ENCODE peak calls at places on chromosomes 1 and 21, in nine cellular contexts. U, C, N, I, V, B, O, K and T are unnamed samples.

GRCh38 chr1:17630048-17630830 is 90.7 kb downstream of the ARHGEF10L start:
- DNase-seq in U (peak; percentile 89), C (no peak), N (peak; percentile 78), I (peak; percentile 73), V (peak; percentile 87), B (peak; percentile 61), O (peak; percentile 55), K (no peak), T (no peak)

GRCh38 chr1:59393211-59394180 is 96.6 kb downstream of the FGGY start:
- DNase-seq in U (peak; percentile 86), C (no peak), N (peak; percentile 87), I (peak; percentile 91), V (peak; percentile 91), B (peak; percentile 70), O (peak; percentile 87), K (peak; percentile 73), T (no peak)

GRCh38 chr1:205351984-205352713 is 4.6 kb downstream of the KLHDC8A start:
- DNase-seq in U (no peak), C (no peak), N (peak; percentile 63), I (peak; percentile 40), V (no peak), B (no peak), O (peak; percentile 60), K (no peak), T (no peak)

GRCh38 chr1:37629008-37629407 is 5.7 kb downstream of the RSPO1 start:
- DNase-seq in U (no peak), C (no peak), N (no peak), I (no peak), V (no peak), B (no peak), O (no peak), K (no peak), T (no peak)

GRCh38 chr21:32612999-32613337 is 791 bp upstream of the CFAP298 start:
- DNase-seq in U (no peak), C (no peak), N (no peak), I (no peak), V (no peak), B (no peak), O (no peak), K (no peak), T (no peak)

GRCh38 chr1:14552246-14552970 is 46.1 kb upstream of the KAZN start:
- DNase-seq in U (no peak), C (peak; percentile 61), N (no peak), I (no peak), V (no peak), B (no peak), O (no peak), K (no peak), T (no peak)

GRCh38 chr1:89260575-89261275 is 11.9 kb downstream of the GBP5 start:
- DNase-seq in U (no peak), C (no peak), N (no peak), I (peak; percentile 23), V (no peak), B (no peak), O (no peak), K (no peak), T (no peak)

GRCh38 chr21:36859744-36860501 is 106.5 kb downstream of the HLCS start:
- DNase-seq in U (peak; percentile 70), C (no peak), N (peak; percentile 91), I (peak; percentile 55), V (peak; percentile 85), B (peak; percentile 81), O (peak; percentile 45), K (peak; percentile 26), T (no peak)

GRCh38 chr21:34799092-34799491 is 130.3 kb downstream of the CLIC6 start:
- DNase-seq in U (no peak), C (no peak), N (no peak), I (no peak), V (no peak), B (no peak), O (no peak), K (no peak), T (no peak)

DNA sequence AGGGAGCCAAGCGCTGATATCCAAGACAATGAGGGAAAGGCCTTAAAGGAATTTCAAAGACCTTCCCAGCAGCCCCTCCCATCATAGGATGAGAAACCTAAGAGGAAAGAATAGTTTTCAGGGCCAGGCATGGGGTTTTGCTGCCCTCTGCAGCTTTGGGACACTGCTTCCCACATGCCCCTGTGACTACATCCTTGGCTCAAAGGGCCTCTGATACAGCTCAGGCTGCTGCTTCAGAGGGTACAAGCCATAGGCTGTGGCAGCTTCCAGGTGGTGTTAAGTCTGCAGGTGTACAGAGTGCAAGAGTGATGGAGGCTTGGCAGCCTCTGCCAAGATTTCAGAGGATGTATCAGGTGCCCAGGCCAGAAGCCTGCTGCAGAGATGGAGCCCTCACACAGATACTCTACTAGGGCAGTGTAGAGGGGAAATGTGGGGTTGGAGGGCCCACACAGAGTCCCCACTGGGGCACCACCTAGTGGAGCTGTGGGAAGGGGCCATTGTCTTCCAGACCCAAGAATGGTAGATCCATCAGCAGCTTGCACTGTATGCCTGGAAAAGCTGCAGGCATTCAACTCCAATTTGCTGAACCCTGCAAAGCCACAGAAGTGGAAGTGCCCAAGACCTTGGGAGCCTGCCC is 125.8 kb downstream of the SLC45A1 start:
- DNase-seq in U (no peak), C (no peak), N (no peak), I (peak; percentile 50), V (no peak), B (no peak), O (peak; percentile 29), K (no peak), T (no peak)
- TF ChIP-seq CTCF in U (no peak), C (no peak), N (no peak), I (peak; percentile 24), V (no peak), B (no peak), O (peak; percentile 30), K (no peak), T (no peak)

DNA sequence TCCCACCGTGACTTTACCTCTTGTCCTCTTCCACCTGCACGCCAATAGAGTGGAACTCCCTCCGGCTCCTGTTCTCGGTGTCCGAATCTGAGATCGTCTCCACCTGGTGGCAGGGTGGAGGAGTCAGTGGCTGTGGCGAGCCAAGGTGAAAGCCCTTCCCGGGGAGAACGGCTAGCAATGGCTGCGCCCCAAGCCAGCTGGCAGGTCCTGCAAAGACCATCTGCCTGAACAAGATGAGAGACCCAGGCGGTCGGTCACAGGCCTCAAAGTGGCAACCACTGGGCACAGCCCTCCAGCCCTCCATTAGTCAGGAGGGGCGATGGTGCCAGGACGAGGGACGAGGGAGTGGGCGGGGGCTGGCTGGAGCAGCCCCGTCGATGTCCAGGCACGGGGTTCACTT is 25.4 kb upstream of the SMIM12 start:
- DNase-seq in U (no peak), C (no peak), N (no peak), I (no peak), V (no peak), B (no peak), O (no peak), K (no peak), T (no peak)
- TF ChIP-seq CTCF in U (no peak), C (no peak), N (peak; percentile 12), I (no peak), V (no peak), B (no peak), O (no peak), K (no peak), T (peak; percentile 37)

GRCh38 chr1:24949331-24949881 is 19.3 kb upstream of the RUNX3 start:
- DNase-seq in U (no peak), C (no peak), N (no peak), I (peak; percentile 43), V (no peak), B (no peak), O (peak; percentile 70), K (no peak), T (no peak)

GRCh38 chr1:24945354-24946326 is 15.6 kb upstream of the RUNX3 start:
- DNase-seq in U (no peak), C (no peak), N (no peak), I (no peak), V (no peak), B (no peak), O (no peak), K (no peak), T (no peak)

GRCh38 chr1:24948072-24948827 is 18.2 kb upstream of the RUNX3 start:
- DNase-seq in U (no peak), C (no peak), N (no peak), I (no peak), V (no peak), B (no peak), O (no peak), K (no peak), T (no peak)

GRCh38 chr1:24944318-24944717 is 14.2 kb upstream of the RUNX3 start:
- DNase-seq in U (no peak), C (no peak), N (no peak), I (no peak), V (no peak), B (no peak), O (no peak), K (no peak), T (no peak)

GRCh38 chr1:24946861-24947658 is 17.0 kb upstream of the RUNX3 start:
- DNase-seq in U (no peak), C (no peak), N (no peak), I (no peak), V (no peak), B (no peak), O (peak; percentile 53), K (no peak), T (no peak)
- TF ChIP-seq CTCF in U (no peak), C (no peak), N (no peak), I (no peak), V (no peak), B (no peak), O (no peak), K (no peak), T (no peak)

GRCh38 chr1:223224465-223224864 is 81.4 kb upstream of the TLR5 start:
- DNase-seq in U (no peak), C (no peak), N (no peak), I (no peak), V (no peak), B (no peak), O (no peak), K (no peak), T (no peak)
- TF ChIP-seq CTCF in U (no peak), C (no peak), N (no peak), I (no peak), V (no peak), B (no peak), O (no peak), K (no peak), T (no peak)

GRCh38 chr1:240169188-240169587 is 77.5 kb downstream of the FMN2 start:
- DNase-seq in U (no peak), C (no peak), N (no peak), I (no peak), V (no peak), B (no peak), O (peak; percentile 63), K (peak; percentile 24), T (no peak)
- TF ChIP-seq CTCF in U (no peak), C (no peak), N (no peak), I (no peak), V (no peak), B (no peak), O (peak; percentile 46), K (peak; percentile 28), T (no peak)

DNA sequence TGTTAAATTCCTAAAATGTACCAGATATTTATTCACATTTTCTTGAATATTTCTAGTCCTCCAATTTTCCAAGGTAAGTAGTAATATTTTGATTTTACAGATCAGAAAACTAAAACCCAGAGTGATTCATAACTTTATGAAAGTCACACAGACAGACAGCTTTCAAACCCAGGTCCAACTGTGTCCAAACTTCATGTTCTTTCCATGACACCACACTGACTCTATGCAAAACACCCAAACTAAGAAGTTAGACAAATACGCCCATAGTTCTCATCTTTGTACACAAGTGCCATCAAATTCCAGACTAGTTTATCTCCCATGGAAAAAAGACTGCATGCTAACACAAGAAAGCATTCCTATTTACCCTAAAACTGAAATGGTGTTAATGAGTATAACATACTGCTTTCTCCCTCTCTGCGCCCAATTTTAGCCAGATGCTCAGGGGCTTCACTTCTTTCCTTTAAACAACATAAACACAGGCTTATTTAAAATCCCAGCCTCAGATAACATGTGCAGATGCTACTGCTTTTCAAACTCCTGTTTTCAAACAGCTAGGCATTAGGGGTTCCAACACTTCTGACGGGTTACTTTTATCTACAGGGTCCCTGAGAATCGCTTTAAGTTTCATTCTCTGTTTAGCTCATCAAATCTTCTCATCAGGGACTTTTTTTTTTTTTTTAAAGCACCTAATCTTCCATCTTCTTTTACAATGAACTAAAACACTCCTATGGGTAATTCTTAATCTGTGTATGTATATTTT is 44.6 kb downstream of the WASF2 start:
- DNase-seq in U (no peak), C (no peak), N (no peak), I (no peak), V (no peak), B (no peak), O (no peak), K (no peak), T (no peak)
- TF ChIP-seq CTCF in U (no peak), C (no peak), N (no peak), I (no peak), V (no peak), B (no peak), O (no peak), K (no peak), T (no peak)